ENCODE peak calls at places on chromosomes 1 and 21, in nine cellular contexts. P is NCI-H748 treated with DMSO at 0.1 percent for 48 hours; Z is fibroblast of villous mesenchyme; R is progenitor cell of endocrine pancreas; O is stimulated activated CD4-positive, alpha-beta T cell treated with anti-CD3 and anti-CD28 coated beads, Interleukin-15, amount 100 ng/mL, for 1 hour; N is left ventricle myocardium superior; K is AG10803; V is spleen; Y is mesendoderm. B is an unnamed sample.

GRCh38 chr1:25697426-25698220 is 81.0 kb downstream of the MAN1C1 start:
- DNase-seq in P (no peak), Z (no peak), R (no peak), O (no peak), N (no peak), K (no peak), V (no peak), Y (no peak), B (no peak)

GRCh38 chr1:211606914-211607751 is 28.2 kb upstream of the SLC30A1 start:
- DNase-seq in P (no peak), Z (peak), R (no peak), O (no peak), N (peak), K (no peak), V (peak), Y (no peak), B (no peak)

GRCh38 chr1:44526295-44527073 is 121.4 kb downstream of the RNF220 start:
- DNase-seq in P (no peak), Z (no peak), R (no peak), O (no peak), N (no peak), K (no peak), V (no peak), Y (peak), B (no peak)

GRCh38 chr1:66542811-66543767 is 9.1 kb downstream of the SGIP1 start:
- DNase-seq in P (peak), Z (peak), R (no peak), O (no peak), N (peak), K (peak), V (no peak), Y (peak), B (no peak)

GRCh38 chr1:8629241-8630091 is 188.0 kb downstream of the RERE start:
- DNase-seq in P (peak), Z (peak), R (no peak), O (no peak), N (no peak), K (peak), V (peak), Y (no peak), B (no peak)

GRCh38 chr1:198018529-198018928 is 101.4 kb downstream of the LHX9 start:
- DNase-seq in P (no peak), Z (no peak), R (no peak), O (no peak), N (no peak), K (peak), V (no peak), Y (no peak), B (no peak)

GRCh38 chr1:225965231-225965630 is 24.2 kb upstream of the LEFTY2 start:
- DNase-seq in P (no peak), Z (no peak), R (no peak), O (no peak), N (no peak), K (no peak), V (peak), Y (no peak), B (no peak)

GRCh38 chr1:8004803-8005573 is 21.1 kb downstream of the ERRFI1 start:
- DNase-seq in P (peak), Z (peak), R (no peak), O (no peak), N (peak), K (peak), V (no peak), Y (peak), B (no peak)

GRCh38 chr21:28771790-28772501 is 220.7 kb downstream of the LTN1 start:
- DNase-seq in P (no peak), Z (peak), R (no peak), O (no peak), N (no peak), K (peak), V (no peak), Y (no peak), B (no peak)